ENCODE peak calls at places on chromosome 11, in eight cellular contexts. One of them, this sample, is unnamed.
A peak's percentile ranks its signal among the peaks of the same experiment; 100 is the strongest.

GRCh38 chr11:130166457-130166784 is 6.8 kb downstream of the ST14 start:
- DNase-seq in H9: no peak
- DNase-seq in A673: no peak
- DNase-seq in body of pancreas: peak; percentile 59
- DNase-seq in tibial artery: no peak
- DNase-seq in coronary artery: no peak
- DNase-seq in HCT116: peak; percentile 82
- DNase-seq in A549: peak; percentile 81
- DNase-seq in this sample: peak; percentile 95

GRCh38 chr11:71212871-71213559 is 39.4 kb downstream of the SHANK2 start:
- DNase-seq in H9: no peak
- DNase-seq in A673: no peak
- DNase-seq in body of pancreas: no peak
- DNase-seq in tibial artery: no peak
- DNase-seq in coronary artery: peak; percentile 29
- DNase-seq in HCT116: no peak
- DNase-seq in A549: no peak
- DNase-seq in this sample: no peak

GRCh38 chr11:8017071-8017470 is 29.9 kb downstream of the EIF3F start:
- DNase-seq in H9: peak; percentile 17
- DNase-seq in A673: no peak
- DNase-seq in body of pancreas: no peak
- DNase-seq in tibial artery: no peak
- DNase-seq in coronary artery: peak; percentile 38
- DNase-seq in HCT116: no peak
- DNase-seq in A549: no peak
- DNase-seq in this sample: no peak

GRCh38 chr11:31619980-31620379 is 110.4 kb downstream of the ELP4 start:
- DNase-seq in H9: no peak
- DNase-seq in A673: no peak
- DNase-seq in body of pancreas: no peak
- DNase-seq in tibial artery: no peak
- DNase-seq in coronary artery: no peak
- DNase-seq in HCT116: no peak
- DNase-seq in A549: no peak
- DNase-seq in this sample: no peak

GRCh38 chr11:4095509-4096230 is 1.1 kb downstream of the RRM1 start:
- DNase-seq in H9: no peak
- DNase-seq in A673: no peak
- DNase-seq in body of pancreas: no peak
- DNase-seq in tibial artery: no peak
- DNase-seq in coronary artery: no peak
- DNase-seq in HCT116: no peak
- DNase-seq in A549: peak; percentile 53
- DNase-seq in this sample: peak; percentile 18

GRCh38 chr11:111303476-111303875 is 5.1 kb downstream of the POU2AF3 start:
- DNase-seq in H9: no peak
- DNase-seq in A673: peak; percentile 31
- DNase-seq in body of pancreas: peak; percentile 77
- DNase-seq in tibial artery: no peak
- DNase-seq in coronary artery: no peak
- DNase-seq in HCT116: no peak
- DNase-seq in A549: peak; percentile 62
- DNase-seq in this sample: no peak

GRCh38 chr11:495537-495931 is 11.5 kb downstream of the RNH1 start:
- DNase-seq in H9: no peak
- DNase-seq in A673: no peak
- DNase-seq in body of pancreas: no peak
- DNase-seq in tibial artery: no peak
- DNase-seq in coronary artery: no peak
- DNase-seq in HCT116: no peak
- DNase-seq in A549: no peak
- DNase-seq in this sample: no peak

GRCh38 chr11:69122642-69123431 is 32.9 kb upstream of the SMIM38 start:
- DNase-seq in H9: peak; percentile 96
- DNase-seq in A673: peak; percentile 72
- DNase-seq in body of pancreas: peak; percentile 88
- DNase-seq in tibial artery: peak; percentile 32
- DNase-seq in coronary artery: no peak
- DNase-seq in HCT116: peak; percentile 92
- DNase-seq in A549: peak; percentile 99
- DNase-seq in this sample: peak; percentile 96

GRCh38 chr11:16002942-16003341 is 353.4 kb downstream of the SOX6 start:
- DNase-seq in H9: no peak
- DNase-seq in A673: no peak
- DNase-seq in body of pancreas: no peak
- DNase-seq in tibial artery: no peak
- DNase-seq in coronary artery: no peak
- DNase-seq in HCT116: no peak
- DNase-seq in A549: no peak
- DNase-seq in this sample: no peak

GRCh38 chr11:31646206-31646605 is 136.6 kb downstream of the ELP4 start:
- DNase-seq in H9: no peak
- DNase-seq in A673: no peak
- DNase-seq in body of pancreas: no peak
- DNase-seq in tibial artery: no peak
- DNase-seq in coronary artery: no peak
- DNase-seq in HCT116: no peak
- DNase-seq in A549: peak; percentile 23
- DNase-seq in this sample: no peak

GRCh38 chr11:30758012-30758411 is 171.9 kb upstream of the MPPED2 start:
- DNase-seq in H9: no peak
- DNase-seq in A673: no peak
- DNase-seq in body of pancreas: no peak
- DNase-seq in tibial artery: no peak
- DNase-seq in coronary artery: no peak
- DNase-seq in HCT116: no peak
- DNase-seq in A549: no peak
- DNase-seq in this sample: no peak

GRCh38 chr11:33892906-33893594 is 1.2 kb upstream of the LMO2 start:
- DNase-seq in H9: no peak
- DNase-seq in A673: no peak
- DNase-seq in body of pancreas: no peak
- DNase-seq in tibial artery: no peak
- DNase-seq in coronary artery: no peak
- DNase-seq in HCT116: no peak
- DNase-seq in A549: no peak
- DNase-seq in this sample: no peak

GRCh38 chr11:35274909-35275807 is 136.2 kb downstream of the CD44 start:
- DNase-seq in H9: no peak
- DNase-seq in A673: peak; percentile 82
- DNase-seq in body of pancreas: peak; percentile 94
- DNase-seq in tibial artery: peak; percentile 64
- DNase-seq in coronary artery: no peak
- DNase-seq in HCT116: no peak
- DNase-seq in A549: peak; percentile 45
- DNase-seq in this sample: no peak

GRCh38 chr11:95512177-95512576 is 277.4 kb downstream of the FAM76B start:
- DNase-seq in H9: no peak
- DNase-seq in A673: no peak
- DNase-seq in body of pancreas: peak; percentile 42
- DNase-seq in tibial artery: peak; percentile 81
- DNase-seq in coronary artery: peak; percentile 75
- DNase-seq in HCT116: no peak
- DNase-seq in A549: peak; percentile 36
- DNase-seq in this sample: peak; percentile 34

GRCh38 chr11:9982796-9983579 is 311.0 kb downstream of the SBF2 start:
- DNase-seq in H9: peak; percentile 79
- DNase-seq in A673: peak; percentile 76
- DNase-seq in body of pancreas: no peak
- DNase-seq in tibial artery: no peak
- DNase-seq in coronary artery: no peak
- DNase-seq in HCT116: peak; percentile 31
- DNase-seq in A549: peak; percentile 97
- DNase-seq in this sample: no peak

GRCh38 chr11:65297026-65297667 is 17.5 kb upstream of the CDC42EP2 start:
- DNase-seq in H9: no peak
- DNase-seq in A673: no peak
- DNase-seq in body of pancreas: no peak
- DNase-seq in tibial artery: no peak
- DNase-seq in coronary artery: no peak
- DNase-seq in HCT116: no peak
- DNase-seq in A549: no peak
- DNase-seq in this sample: no peak

GRCh38 chr11:113773092-113773415 is 438 bp downstream of the ZW10 start:
- DNase-seq in H9: no peak
- DNase-seq in A673: peak; percentile 48
- DNase-seq in body of pancreas: peak; percentile 26
- DNase-seq in tibial artery: peak; percentile 36
- DNase-seq in coronary artery: no peak
- DNase-seq in HCT116: no peak
- DNase-seq in A549: no peak
- DNase-seq in this sample: peak; percentile 33

GRCh38 chr11:113417428-113417827 is 29.8 kb downstream of the ANKK1 start:
- DNase-seq in H9: no peak
- DNase-seq in A673: no peak
- DNase-seq in body of pancreas: no peak
- DNase-seq in tibial artery: no peak
- DNase-seq in coronary artery: no peak
- DNase-seq in HCT116: no peak
- DNase-seq in A549: no peak
- DNase-seq in this sample: no peak

GRCh38 chr11:78789365-78789764 is 214.7 kb upstream of the NARS2 start:
- DNase-seq in H9: no peak
- DNase-seq in A673: no peak
- DNase-seq in body of pancreas: peak; percentile 35
- DNase-seq in tibial artery: no peak
- DNase-seq in coronary artery: no peak
- DNase-seq in HCT116: no peak
- DNase-seq in A549: no peak
- DNase-seq in this sample: no peak

GRCh38 chr11:34510673-34511072 is 2.9 kb downstream of the ELF5 start:
- DNase-seq in H9: no peak
- DNase-seq in A673: no peak
- DNase-seq in body of pancreas: no peak
- DNase-seq in tibial artery: no peak
- DNase-seq in coronary artery: no peak
- DNase-seq in HCT116: no peak
- DNase-seq in A549: no peak
- DNase-seq in this sample: no peak

GRCh38 chr11:64571410-64572091 is 19.5 kb upstream of the SLC22A12 start:
- DNase-seq in H9: peak; percentile 18
- DNase-seq in A673: no peak
- DNase-seq in body of pancreas: no peak
- DNase-seq in tibial artery: no peak
- DNase-seq in coronary artery: no peak
- DNase-seq in HCT116: no peak
- DNase-seq in A549: no peak
- DNase-seq in this sample: peak; percentile 96

GRCh38 chr11:3058753-3059664 is 1.8 kb upstream of the CARS1 start:
- DNase-seq in H9: peak; percentile 71
- DNase-seq in A673: no peak
- DNase-seq in body of pancreas: no peak
- DNase-seq in tibial artery: peak; percentile 57
- DNase-seq in coronary artery: no peak
- DNase-seq in HCT116: no peak
- DNase-seq in A549: peak; percentile 37
- DNase-seq in this sample: peak; percentile 57
- H3K27ac ChIP-seq in H9: no peak overlapping the region
- H3K27ac ChIP-seq in A673: no peak overlapping the region
- H3K27ac ChIP-seq in body of pancreas: no peak overlapping the region
- H3K27ac ChIP-seq in tibial artery: no peak overlapping the region
- H3K27ac ChIP-seq in coronary artery: no peak overlapping the region
- H3K27ac ChIP-seq in HCT116: peak overlapping the region; percentile 23
- H3K27ac ChIP-seq in A549: peak overlapping the region; percentile 44
- H3K27ac ChIP-seq in this sample: peak overlapping the region; percentile 81

GRCh38 chr11:118997627-118998387 is at the start of gene CENATAC:
- DNase-seq in H9: peak; percentile 96
- DNase-seq in A673: peak; percentile 96
- DNase-seq in body of pancreas: peak; percentile 95
- DNase-seq in tibial artery: peak; percentile 94
- DNase-seq in coronary artery: peak; percentile 95
- DNase-seq in HCT116: peak; percentile 74
- DNase-seq in A549: peak; percentile 86
- DNase-seq in this sample: peak; percentile 99
- TF ChIP-seq CTCF in H9: no peak
- TF ChIP-seq CTCF in A673: peak; percentile 16
- TF ChIP-seq CTCF in body of pancreas: peak; percentile 14
- TF ChIP-seq CTCF in tibial artery: no peak
- TF ChIP-seq CTCF in coronary artery: no peak
- TF ChIP-seq CTCF in HCT116: no peak
- TF ChIP-seq CTCF in A549: no peak
- TF ChIP-seq CTCF in this sample: no peak

DNA sequence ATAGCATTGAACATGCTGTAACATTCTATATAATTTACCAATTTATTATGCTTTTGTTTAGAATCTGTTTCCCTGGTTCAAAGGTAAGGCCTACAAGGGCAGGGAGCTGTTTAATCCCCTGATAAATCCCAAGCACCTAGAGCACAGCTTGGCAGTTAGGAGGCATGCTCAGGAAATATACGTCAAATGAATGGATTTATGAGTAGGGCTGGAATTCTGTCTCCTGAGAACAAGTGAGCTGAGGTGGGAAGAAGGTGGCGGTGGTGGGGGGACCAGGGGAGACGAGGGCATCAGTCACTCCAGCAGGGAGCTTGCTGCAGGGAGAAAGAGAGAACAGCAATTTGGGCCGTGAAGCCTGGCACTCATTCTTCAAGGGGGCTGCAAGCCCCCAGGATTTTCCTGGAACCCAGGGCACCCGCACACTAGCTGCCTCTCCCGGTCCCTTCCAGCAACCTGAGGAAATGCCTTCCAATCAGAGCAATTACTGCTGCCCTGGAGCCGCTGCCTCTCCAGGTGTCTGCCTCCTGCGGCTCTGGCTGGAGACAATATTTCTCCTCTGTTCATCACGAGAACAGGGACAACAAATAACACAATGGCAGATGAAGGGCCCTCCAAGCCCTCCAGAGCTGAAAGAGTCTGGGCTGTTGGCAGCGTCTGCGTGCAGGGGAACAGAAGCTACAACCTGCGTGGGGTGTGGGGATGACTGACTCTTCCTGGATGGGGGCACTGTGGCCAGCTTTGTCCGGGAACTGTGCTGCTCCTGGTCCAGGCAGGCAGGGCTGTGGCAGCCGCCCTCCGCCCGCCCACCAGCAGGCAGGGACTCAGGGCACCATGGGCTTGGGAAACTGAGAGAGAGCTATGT is 233.4 kb downstream of the ST3GAL4 start:
- DNase-seq in H9: no peak
- DNase-seq in A673: no peak
- DNase-seq in body of pancreas: no peak
- DNase-seq in tibial artery: no peak
- DNase-seq in coronary artery: no peak
- DNase-seq in HCT116: no peak
- DNase-seq in A549: no peak
- DNase-seq in this sample: no peak
- H3K27ac ChIP-seq in H9: no peak overlapping the region
- H3K27ac ChIP-seq in A673: no peak overlapping the region
- H3K27ac ChIP-seq in body of pancreas: no peak overlapping the region
- H3K27ac ChIP-seq in tibial artery: no peak overlapping the region
- H3K27ac ChIP-seq in coronary artery: no peak overlapping the region
- H3K27ac ChIP-seq in HCT116: no peak overlapping the region
- H3K27ac ChIP-seq in A549: no peak overlapping the region
- H3K27ac ChIP-seq in this sample: no peak overlapping the region

DNA sequence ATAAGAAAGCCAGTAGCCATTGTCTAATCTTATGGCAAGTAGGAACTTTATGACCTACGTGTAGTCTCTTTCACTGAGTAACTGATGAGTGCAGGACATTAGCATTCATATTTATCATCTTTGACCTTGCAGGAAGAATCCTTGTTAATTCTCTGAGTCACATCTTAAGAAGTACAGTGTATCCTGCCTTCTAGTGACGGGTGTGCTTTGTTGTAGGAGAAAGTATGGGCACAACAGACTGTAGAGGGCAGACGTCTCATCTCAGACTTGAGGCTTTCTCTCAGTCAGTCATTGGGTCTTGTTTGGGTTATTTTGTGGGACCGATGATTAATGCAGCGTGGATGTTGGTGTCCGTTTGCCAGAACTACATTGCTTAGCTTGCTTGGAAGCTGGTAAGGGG is 6.8 kb downstream of the RNF214 start:
- DNase-seq in H9: no peak
- DNase-seq in A673: no peak
- DNase-seq in body of pancreas: no peak
- DNase-seq in tibial artery: no peak
- DNase-seq in coronary artery: no peak
- DNase-seq in HCT116: no peak
- DNase-seq in A549: peak; percentile 71
- DNase-seq in this sample: peak; percentile 78
- TF ChIP-seq CTCF in H9: no peak
- TF ChIP-seq CTCF in A673: no peak
- TF ChIP-seq CTCF in body of pancreas: no peak
- TF ChIP-seq CTCF in tibial artery: no peak
- TF ChIP-seq CTCF in coronary artery: no peak
- TF ChIP-seq CTCF in HCT116: no peak
- TF ChIP-seq CTCF in A549: peak; percentile 12
- TF ChIP-seq CTCF in this sample: no peak

This sample was measured in RWPE1.